ENCODE peak calls at places on chromosomes 6 and 20, in six cellular contexts. R is cardiac muscle cell, F is MM.1S, Y is HCT116, E is A549, L is suprapubic skin. T is an unnamed sample.

GRCh38 chr6:39440039-39440426 is 117.5 kb upstream of the KCNK16 start:
- DNase-seq in R (no peak), E (no peak), F (no peak), Y (no peak), L (no peak), T (no peak)

GRCh38 chr20:23294671-23295070 is 55.9 kb upstream of the NXT1 start:
- DNase-seq in E (no peak), F (no peak), R (no peak), Y (no peak), L (no peak), T (no peak)

GRCh38 chr6:148509789-148510581 is 167.3 kb downstream of the SASH1 start:
- DNase-seq in E (no peak), F (peak; percentile 6), L (peak; percentile 92), R (no peak), Y (no peak), T (peak; percentile 88)

GRCh38 chr6:4582506-4582905 is 193.7 kb upstream of the CDYL start:
- DNase-seq in F (no peak), R (no peak), E (no peak), L (no peak), Y (no peak), T (no peak)

GRCh38 chr6:37633581-37634237 is 64.0 kb downstream of the MDGA1 start:
- DNase-seq in L (no peak), Y (no peak), E (no peak), F (no peak), R (no peak), T (no peak)

GRCh38 chr20:63260943-63261807 is 6.9 kb upstream of the NKAIN4 start:
- DNase-seq in F (no peak), R (peak; percentile 7), L (no peak), E (no peak), Y (no peak), T (no peak)

GRCh38 chr20:5774438-5774837 is 24.2 kb downstream of the SHLD1 start:
- DNase-seq in L (no peak), Y (no peak), R (no peak), F (no peak), E (no peak), T (no peak)

GRCh38 chr6:168031411-168032382 is 34.2 kb downstream of the KIF25 start:
- DNase-seq in F (no peak), E (no peak), Y (no peak), R (no peak), L (no peak), T (peak; percentile 60)

GRCh38 chr6:42013134-42013516 is 37.2 kb upstream of the TAF8 start:
- DNase-seq in L (no peak), F (no peak), R (no peak), Y (no peak), E (no peak), T (no peak)

GRCh38 chr6:14129572-14129971 is 12.0 kb downstream of the CD83 start:
- DNase-seq in F (peak; percentile 42), E (peak; percentile 51), Y (peak; percentile 34), R (peak; percentile 77), L (no peak), T (peak; percentile 40)

GRCh38 chr6:11732036-11732545 is 46.5 kb downstream of the ADTRP start:
- DNase-seq in L (peak; percentile 91), F (peak; percentile 61), Y (no peak), E (no peak), R (no peak), T (peak; percentile 82)

GRCh38 chr6:84524636-84525035 is 239.8 kb downstream of the TBX18 start:
- DNase-seq in F (no peak), E (no peak), L (no peak), R (peak; percentile 10), Y (no peak), T (no peak)

GRCh38 chr20:43988867-43989266 is 74.2 kb downstream of the TOX2 start:
- DNase-seq in Y (no peak), R (no peak), L (no peak), F (no peak), E (no peak), T (no peak)

GRCh38 chr6:140857734-140858380 is 1274.9 kb upstream of the GJE1 start:
- DNase-seq in L (no peak), F (no peak), R (no peak), E (peak; percentile 20), Y (peak; percentile 24), T (no peak)

GRCh38 chr6:79711167-79711566 is 80.0 kb downstream of the SH3BGRL2 start:
- DNase-seq in L (no peak), E (no peak), Y (no peak), R (no peak), F (no peak), T (no peak)

GRCh38 chr6:53593001-53593488 is 48.1 kb upstream of the GCLC start:
- DNase-seq in R (no peak), Y (no peak), L (no peak), F (no peak), E (no peak), T (no peak)

GRCh38 chr20:4549711-4550259 is 171.9 kb upstream of the PRND start:
- DNase-seq in Y (no peak), F (no peak), L (no peak), R (no peak), E (no peak), T (no peak)

GRCh38 chr6:31779908-31780307 is 2.8 kb upstream of the VWA7 start:
- DNase-seq in F (no peak), Y (no peak), E (no peak), R (no peak), L (no peak), T (no peak)

GRCh38 chr20:63835031-63835858 is 4.2 kb upstream of the ZBTB46 start:
- DNase-seq in E (peak; percentile 96), R (peak; percentile 99), F (no peak), L (peak; percentile 86), Y (peak; percentile 90), T (peak; percentile 95)

GRCh38 chr6:140623498-140623897 is 1249.0 kb upstream of the CITED2 start:
- DNase-seq in R (no peak), F (no peak), E (no peak), Y (peak; percentile 56), L (no peak), T (no peak)

GRCh38 chr6:93447874-93448273 is 28.5 kb upstream of the EPHA7 start:
- DNase-seq in L (no peak), F (no peak), E (no peak), Y (no peak), R (no peak), T (no peak)

GRCh38 chr6:111540971-111541719 is 58.1 kb upstream of the REV3L start:
- DNase-seq in L (no peak), E (no peak), Y (no peak), R (no peak), F (no peak), T (no peak)

GRCh38 chr20:34013532-34013931 is 19.8 kb downstream of the RALY start:
- DNase-seq in Y (no peak), E (no peak), F (no peak), R (no peak), L (no peak), T (no peak)

GRCh38 chr6:156131221-156131903 is 645.8 kb upstream of the ARID1B start:
- DNase-seq in Y (no peak), L (no peak), F (peak; percentile 69), E (no peak), R (no peak), T (no peak)

DNA sequence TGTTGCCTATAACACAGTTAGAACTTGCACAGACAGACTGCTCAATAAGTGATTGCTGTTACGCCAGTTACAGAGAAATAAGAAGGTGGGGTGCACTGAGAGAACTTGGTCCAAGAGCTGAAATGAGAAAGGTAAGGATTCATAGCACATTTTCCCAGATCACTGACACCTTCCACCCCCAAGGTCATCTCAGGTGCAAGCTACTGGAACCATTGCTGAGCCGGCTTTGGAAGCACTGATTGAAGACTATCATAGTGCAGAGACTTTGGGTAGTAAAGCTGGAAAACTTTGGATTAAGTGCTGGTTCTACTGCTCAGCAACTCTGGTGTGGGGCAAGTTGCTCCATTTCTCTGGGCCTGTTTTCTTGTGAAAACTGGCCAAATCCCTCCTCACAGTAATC is 38.1 kb downstream of the STK35 start:
- DNase-seq in R (no peak), Y (no peak), E (no peak), L (no peak), F (no peak), T (no peak)
- H3K27ac ChIP-seq in R (no peak overlapping the region), Y (no peak overlapping the region), E (no peak overlapping the region), L (no peak overlapping the region), F (no peak overlapping the region), T (peak overlapping the region; percentile 91)

GRCh38 chr6:25052181-25052580 is 116.4 kb upstream of the RIPOR2 start:
- DNase-seq in Y (no peak), F (no peak), R (no peak), E (no peak), L (no peak), T (no peak)
- H3K4me1 ChIP-seq in Y (no peaks in the 10 kb centered on the region), F (peaks cover 3% of the 10 kb centered on the region), R (peaks cover 11% of the 10 kb centered on the region), E (no peaks in the 10 kb centered on the region), L (peaks cover 32% of the 10 kb centered on the region), T (no peaks in the 10 kb centered on the region)

GRCh38 chr20:25054995-25055629 is 2.8 kb downstream of the ACSS1 start:
- DNase-seq in E (no peak), Y (no peak), F (no peak), R (no peak), L (peak; percentile 66), T (no peak)

GRCh38 chr20:25056601-25057233 is 1.2 kb downstream of the ACSS1 start:
- DNase-seq in L (no peak), F (no peak), Y (no peak), E (no peak), R (no peak), T (no peak)

GRCh38 chr20:25054133-25054820 is 3.7 kb downstream of the ACSS1 start:
- DNase-seq in F (no peak), L (no peak), R (no peak), E (no peak), Y (no peak), T (no peak)

GRCh38 chr20:25057234-25058050 is 497 bp downstream of the ACSS1 start:
- DNase-seq in R (peak; percentile 50), E (peak; percentile 85), Y (no peak), L (peak; percentile 78), F (peak; percentile 76), T (peak; percentile 78)

DNA sequence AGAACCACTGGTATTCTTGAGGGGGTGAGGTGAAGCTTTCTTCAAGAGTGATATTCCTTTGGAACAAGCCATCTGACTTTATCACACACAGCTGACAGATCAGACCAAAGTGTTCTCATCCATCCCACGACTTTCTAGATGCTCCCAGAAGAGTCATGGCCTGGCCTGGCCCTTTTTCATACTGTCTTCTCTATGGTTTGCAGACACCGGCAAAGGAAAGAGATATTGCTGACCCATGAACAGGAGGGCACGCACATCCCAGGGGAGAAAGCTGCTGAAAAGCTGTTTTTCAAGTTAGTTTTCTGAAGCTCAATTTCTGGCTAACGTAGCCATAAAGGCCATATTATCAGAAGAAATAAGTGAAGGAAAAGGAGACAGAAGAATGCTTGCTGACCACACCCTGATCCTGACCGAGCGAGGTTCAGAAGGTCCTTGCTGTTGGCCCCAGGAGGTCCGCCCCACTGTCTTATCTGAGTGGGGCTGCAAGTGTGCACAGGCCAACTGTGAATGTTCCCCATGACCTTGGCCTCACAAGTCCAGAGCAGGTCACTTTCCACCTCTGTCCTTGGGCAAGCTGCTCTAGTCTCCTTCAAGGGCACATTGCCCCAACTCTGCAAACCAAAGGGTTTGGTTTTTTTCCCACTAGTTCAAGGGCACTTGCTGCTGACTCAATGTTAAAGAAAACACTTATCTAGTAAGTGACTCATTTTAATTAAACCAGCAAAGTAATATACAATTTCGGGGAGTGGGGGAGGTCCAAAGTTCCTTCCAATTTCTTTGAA is 2.0 kb downstream of the ACSS1 start:
- DNase-seq in Y (no peak), E (no peak), F (no peak), R (no peak), L (peak; percentile 50), T (no peak)
- H3K27ac ChIP-seq in Y (no peak overlapping the region), E (no peak overlapping the region), F (peak overlapping the region; percentile 87), R (no peak overlapping the region), L (peak overlapping the region; percentile 30), T (peak overlapping the region; percentile 83)

GRCh38 chr6:44698602-44699001 is 311.1 kb downstream of the CDC5L start:
- DNase-seq in Y (no peak), F (no peak), R (no peak), L (no peak), E (no peak), T (no peak)
- H3K4me1 ChIP-seq in Y (no peaks in the 10 kb centered on the region), F (no peaks in the 10 kb centered on the region), R (no peaks in the 10 kb centered on the region), L (no peaks in the 10 kb centered on the region), E (no peaks in the 10 kb centered on the region), T (no peaks in the 10 kb centered on the region)

T was measured in right cardiac atrium.